ENCODE peak calls at places on chromosomes 3 and 15, in seven cellular contexts. W is IMR-90, E is HCT116, I is ovary, B is transverse colon, O is A549, X is esophagus squamous epithelium. V is an unnamed sample.

GRCh38 chr3:149095487-149095886 is 9.2 kb upstream of the HLTF start:
- DNase-seq in W (no peak), E (no peak), I (no peak), B (no peak), O (no peak), X (no peak), V (no peak)

GRCh38 chr3:31157893-31158620 is 263.6 kb upstream of the GADL1 start:
- DNase-seq in W (no peak), E (no peak), I (no peak), B (no peak), O (no peak), X (no peak), V (no peak)

GRCh38 chr3:195241592-195242355 is 29.2 kb downstream of the XXYLT1 start:
- DNase-seq in W (peak), E (no peak), I (peak), B (no peak), O (no peak), X (no peak), V (peak)

GRCh38 chr3:22288756-22289155 is 537.7 kb upstream of the ZNF385D start:
- DNase-seq in W (no peak), E (no peak), I (no peak), B (no peak), O (no peak), X (no peak), V (no peak)

GRCh38 chr3:46692566-46692983 is 904 bp downstream of the ALS2CL start:
- DNase-seq in W (no peak), E (peak), I (no peak), B (peak), O (peak), X (no peak), V (peak)

GRCh38 chr3:120198305-120198878 is 86.6 kb downstream of the GPR156 start:
- DNase-seq in W (peak), E (peak), I (no peak), B (no peak), O (peak), X (no peak), V (no peak)

GRCh38 chr15:100279446-100279845 is 62.3 kb downstream of the ADAMTS17 start:
- DNase-seq in W (no peak), E (no peak), I (no peak), B (no peak), O (no peak), X (no peak), V (peak)

GRCh38 chr15:70308011-70308761 is 210.5 kb upstream of the TLE3 start:
- DNase-seq in W (no peak), E (peak), I (no peak), B (no peak), O (peak), X (no peak), V (no peak)

GRCh38 chr3:53680026-53680425 is 166.2 kb downstream of the CHDH start:
- DNase-seq in W (peak), E (no peak), I (peak), B (no peak), O (no peak), X (no peak), V (no peak)

GRCh38 chr15:95141486-95141885 is 910.1 kb downstream of the MCTP2 start:
- DNase-seq in W (peak), E (no peak), I (no peak), B (no peak), O (no peak), X (no peak), V (no peak)
- TF ChIP-seq POLR2A in W (no peak), E (no peak), I (no peak), B (no peak), O (no peak), X (no peak), V (no peak)

GRCh38 chr15:73572296-73572695 is 60.9 kb downstream of the NPTN start:
- DNase-seq in W (no peak), E (no peak), I (no peak), B (no peak), O (no peak), X (no peak), V (no peak)
- TF ChIP-seq CTCF in W (no peak), E (no peak), I (no peak), B (no peak), O (no peak), X (no peak), V (no peak)

GRCh38 chr3:15152166-15152565 is 53.2 kb upstream of the RBSN start:
- DNase-seq in W (no peak), E (no peak), I (no peak), B (no peak), O (no peak), X (no peak), V (no peak)
- H3K4me3 ChIP-seq in W (no peak), E (no peak), I (no peak), B (no peak), O (no peak), X (no peak), V (no peak)

GRCh38 chr15:82985688-82986441 is at the start of gene RAMAC:
- DNase-seq in W (peak), E (peak), I (peak), B (peak), O (peak), X (peak), V (peak)
- TF ChIP-seq POLR2A in W (peak), E (no peak), I (peak), B (peak), O (peak), X (no peak), V (no peak)

GRCh38 chr3:139241783-139242182 is 102.0 kb upstream of the MRPS22 start:
- DNase-seq in W (no peak), E (no peak), I (no peak), B (no peak), O (no peak), X (no peak), V (no peak)
- TF ChIP-seq CTCF in W (peak), E (peak), I (peak), B (no peak), O (no peak), X (no peak), V (no peak)